ENCODE peak calls at places on chromosomes 4 and X, in four cellular contexts. Z is thoracic aorta, B is H9, O is lung. G is an unnamed sample.
A peak's percentile ranks its signal among the peaks of the same experiment; 100 is the strongest.

GRCh38 chr4:182015893-182016292 is 227.3 kb upstream of the TENM3 start:
- DNase-seq in Z (no peak), B (no peak), O (no peak), G (no peak)

GRCh38 chr4:16779028-16779675 is 119.3 kb downstream of the LDB2 start:
- DNase-seq in Z (no peak), B (no peak), O (no peak), G (no peak)

GRCh38 chr4:98619197-98619596 is 39.2 kb downstream of the TSPAN5 start:
- DNase-seq in Z (no peak), B (no peak), O (no peak), G (no peak)

GRCh38 chr4:108058685-108059440 is 69.2 kb downstream of the HADH start:
- DNase-seq in Z (no peak), B (no peak), O (no peak), G (peak; percentile 15)

GRCh38 chr4:140856692-140857091 is 100.5 kb upstream of the TBC1D9 start:
- DNase-seq in Z (no peak), B (peak; percentile 60), O (no peak), G (no peak)

GRCh38 chrX:47191806-47192401 is 1.7 kb upstream of the UBA1 start:
- DNase-seq in Z (no peak), B (no peak), O (no peak), G (no peak)

GRCh38 chrX:71366674-71367256 is 608 bp downstream of the TAF1 start:
- DNase-seq in Z (no peak), B (no peak), O (peak; percentile 28), G (no peak)

GRCh38 chr4:15781427-15782095 is 3.4 kb downstream of the CD38 start:
- DNase-seq in Z (no peak), B (no peak), O (no peak), G (no peak)

GRCh38 chrX:97016106-97016505 is 132.4 kb downstream of the RPA4 start:
- DNase-seq in Z (no peak), B (no peak), O (no peak), G (no peak)

GRCh38 chr4:38266616-38267015 is 306.4 kb downstream of the PTTG2 start:
- DNase-seq in Z (no peak), B (no peak), O (no peak), G (no peak)

GRCh38 chr4:111883557-111883999 is 261.7 kb upstream of the FAM241A start:
- DNase-seq in Z (no peak), B (no peak), O (no peak), G (no peak)

GRCh38 chr4:144449623-144450022 is 196.3 kb upstream of the HHIP start:
- DNase-seq in Z (no peak), B (no peak), O (no peak), G (no peak)

GRCh38 chrX:9746148-9746880 is 19.3 kb downstream of the GPR143 start:
- DNase-seq in Z (no peak), B (no peak), O (no peak), G (no peak)

GRCh38 chr4:76883147-76883546 is 14.8 kb downstream of the SOWAHB start:
- DNase-seq in Z (no peak), B (no peak), O (no peak), G (no peak)

GRCh38 chr4:31045724-31046318 is 325.7 kb downstream of the PCDH7 start:
- DNase-seq in Z (no peak), B (no peak), O (peak; percentile 30), G (no peak)

GRCh38 chr4:43587746-43588145 is 695.2 kb downstream of the GRXCR1 start:
- DNase-seq in Z (no peak), B (no peak), O (no peak), G (no peak)

GRCh38 chrX:104280609-104281008 is 25.9 kb upstream of the ESX1 start:
- DNase-seq in Z (no peak), B (no peak), O (no peak), G (no peak)

GRCh38 chrX:88613338-88613737 is 133.7 kb upstream of the CPXCR1 start:
- DNase-seq in Z (no peak), B (peak; percentile 32), O (no peak), G (no peak)

GRCh38 chr4:54959656-54960055 is 165.7 kb downstream of the KDR start:
- DNase-seq in Z (no peak), B (no peak), O (no peak), G (no peak)

GRCh38 chr4:2537011-2537830 is 774 bp downstream of the FAM193A start:
- DNase-seq in Z (no peak), B (peak; percentile 53), O (peak; percentile 60), G (peak; percentile 34)

GRCh38 chr4:2534904-2535385 is 1.5 kb upstream of the FAM193A start:
- DNase-seq in Z (no peak), B (no peak), O (no peak), G (no peak)

GRCh38 chr4:2536193-2537010 is at the start of gene FAM193A:
- DNase-seq in Z (peak; percentile 96), B (peak; percentile 100), O (peak; percentile 99), G (peak; percentile 90)

GRCh38 chr4:2535386-2536192 is 858 bp upstream of the FAM193A start:
- DNase-seq in Z (peak; percentile 33), B (peak; percentile 68), O (peak; percentile 64), G (peak; percentile 56)
- TF ChIP-seq CTCF in Z (no peak), B (peak; percentile 29), O (no peak), G (peak; percentile 27)

GRCh38 chr4:26787461-26788340 is 72.9 kb upstream of the STIM2 start:
- DNase-seq in Z (no peak), B (peak; percentile 70), O (no peak), G (no peak)
- TF ChIP-seq CTCF in Z (no peak), B (peak; percentile 74), O (no peak), G (no peak)

DNA sequence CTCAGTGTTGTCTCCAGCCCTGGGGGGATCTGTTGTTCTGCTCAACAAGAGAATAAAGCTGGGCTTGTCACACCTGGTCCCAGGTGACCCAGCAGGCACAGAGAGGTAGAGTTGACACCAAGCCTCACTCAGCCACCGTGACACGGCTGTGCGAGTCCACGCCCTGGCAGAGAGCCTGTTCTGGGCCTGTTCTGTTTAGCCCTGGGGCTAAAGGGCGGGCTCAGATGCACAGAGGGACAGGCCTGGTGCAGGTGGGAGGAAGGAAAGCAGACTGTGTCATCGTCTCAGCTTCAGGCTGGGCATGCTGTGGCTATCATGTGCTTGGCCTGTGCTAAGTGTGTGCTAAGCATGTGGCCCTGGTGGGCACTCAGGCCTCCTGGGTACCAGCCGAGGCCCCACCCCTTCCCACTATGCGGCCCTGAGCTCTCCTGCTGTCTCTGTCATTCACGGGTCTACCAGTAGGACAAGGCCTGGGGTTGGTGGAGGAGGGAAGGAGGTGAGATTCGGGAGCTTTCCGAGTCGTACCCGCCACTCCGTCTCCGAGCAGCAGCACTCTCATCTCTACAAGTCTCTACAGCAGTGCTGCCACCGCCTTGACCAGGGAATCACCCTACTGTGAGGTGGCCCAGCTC is 10.8 kb downstream of the WFS1 start:
- DNase-seq in Z (no peak), B (no peak), O (no peak), G (no peak)
- TF ChIP-seq CTCF in Z (no peak), B (no peak), O (no peak), G (no peak)

GRCh38 chr4:153116801-153117200 is 87.4 kb upstream of the TRIM2 start:
- DNase-seq in Z (no peak), B (no peak), O (no peak), G (no peak)

GRCh38 chr4:153117554-153117953 is 86.7 kb upstream of the TRIM2 start:
- DNase-seq in Z (no peak), B (no peak), O (no peak), G (no peak)

GRCh38 chr4:153114771-153115321 is 89.4 kb upstream of the TRIM2 start:
- DNase-seq in Z (no peak), B (no peak), O (no peak), G (no peak)

GRCh38 chr4:153115322-153116100 is 88.7 kb upstream of the TRIM2 start:
- DNase-seq in Z (no peak), B (no peak), O (peak; percentile 39), G (no peak)

DNA sequence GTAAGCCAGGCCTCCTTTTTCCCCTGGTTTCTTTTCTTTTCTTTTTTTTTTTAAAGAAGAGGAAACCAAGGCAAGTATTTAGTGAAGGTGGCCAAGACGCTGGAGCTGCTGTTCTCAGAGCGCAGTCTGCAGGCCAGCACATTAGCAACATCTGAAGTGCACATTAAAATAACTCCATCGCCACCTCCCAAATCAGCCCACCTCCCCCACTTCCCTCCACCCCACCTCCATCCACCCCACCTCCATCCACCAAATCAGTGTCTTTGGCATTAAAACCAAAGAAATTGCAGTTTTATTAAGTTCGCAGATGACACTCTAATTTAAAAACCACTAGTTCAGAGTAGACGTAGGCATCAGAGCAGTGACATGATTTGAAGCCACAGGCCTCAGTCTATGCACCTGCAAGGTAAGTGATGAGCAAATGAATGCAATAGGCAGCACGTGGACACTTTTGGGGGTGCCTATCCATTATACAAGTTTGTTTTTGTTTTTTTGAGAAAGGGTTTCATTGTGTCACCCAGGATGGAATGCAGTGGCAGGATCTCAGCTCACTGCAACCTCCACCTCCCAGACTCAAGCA is 88.1 kb upstream of the TRIM2 start:
- DNase-seq in Z (no peak), B (no peak), O (no peak), G (no peak)
- TF ChIP-seq CTCF in Z (no peak), B (no peak), O (no peak), G (no peak)

GRCh38 chrX:136477026-136477425 is 10.7 kb upstream of the BRS3 start:
- DNase-seq in Z (no peak), B (no peak), O (no peak), G (no peak)
- TF ChIP-seq CTCF in Z (no peak), B (no peak), O (no peak), G (no peak)

GRCh38 chrX:40573763-40574162 is 7.0 kb upstream of the ATP6AP2 start:
- DNase-seq in Z (no peak), B (peak; percentile 43), O (no peak), G (peak; percentile 10)
- TF ChIP-seq CTCF in Z (no peak), B (peak; percentile 70), O (peak; percentile 12), G (peak; percentile 54)

DNA sequence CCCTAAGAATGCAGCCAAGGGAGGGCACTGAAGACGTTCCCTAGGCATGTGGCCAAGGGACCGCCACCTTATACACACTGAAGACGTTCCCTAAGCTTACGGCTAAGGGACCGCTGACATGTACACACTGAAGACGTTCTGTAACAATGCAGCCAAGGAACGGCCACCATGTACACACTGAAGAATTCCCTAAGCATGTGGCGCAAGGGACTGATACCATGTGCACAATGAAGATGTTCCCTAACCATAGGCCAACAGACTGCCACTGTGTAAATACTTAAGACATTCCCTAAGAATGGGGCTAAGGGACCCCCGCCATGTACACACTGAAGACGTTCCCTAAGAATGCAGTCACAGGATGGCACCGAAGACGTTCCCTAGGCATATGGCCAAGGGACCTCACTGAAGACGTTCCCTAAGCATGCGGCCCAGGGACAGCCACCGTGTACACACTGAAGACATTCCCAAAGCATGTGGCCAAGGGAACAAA is 36.1 kb downstream of the DHRSX start:
- DNase-seq in Z (no peak), B (peak; percentile 54), O (no peak), G (no peak)
- TF ChIP-seq CTCF in Z (no peak), B (no peak), O (no peak), G (no peak)